ENCODE peak calls at places on chromosomes 12 and 14, in seven cellular contexts. S is cardiac fibroblast, D is HFFc6, T is AG10803, U is heart right ventricle, M is heart left ventricle, X is B cell. I is an unnamed sample.

GRCh38 chr12:130815028-130815741 is 23.9 kb downstream of the STX2 start:
- DNase-seq in U (no peak), D (no peak), X (no peak), T (no peak), M (no peak), S (no peak), I (no peak)

GRCh38 chr12:256958-257357 is 5.7 kb downstream of the SLC6A13 start:
- DNase-seq in S (no peak), U (no peak), M (no peak), T (no peak), D (no peak), X (no peak), I (no peak)

GRCh38 chr12:63913929-63914328 is 69.4 kb downstream of the SRGAP1 start:
- DNase-seq in M (no peak), X (no peak), D (no peak), S (no peak), U (no peak), T (no peak), I (no peak)

GRCh38 chr14:22065372-22065771 is 391.8 kb upstream of the OR4E1 start:
- DNase-seq in T (no peak), X (no peak), S (no peak), D (no peak), M (no peak), U (no peak), I (no peak)

GRCh38 chr12:93134175-93134574 is 205.1 kb upstream of the EEA1 start:
- DNase-seq in X (no peak), D (no peak), U (no peak), M (no peak), T (no peak), S (no peak), I (no peak)

GRCh38 chr12:95323204-95323603 is 105.6 kb downstream of the VEZT start:
- DNase-seq in D (no peak), X (no peak), T (no peak), U (no peak), S (no peak), M (no peak), I (no peak)

GRCh38 chr14:105857223-105857815 is 330.9 kb downstream of the TMEM121 start:
- DNase-seq in D (no peak), T (no peak), M (peak; percentile 20), X (no peak), U (peak; percentile 2), S (no peak), I (peak; percentile 0)

GRCh38 chr12:68319988-68320623 is 12.1 kb downstream of the MDM1 start:
- DNase-seq in S (peak; percentile 93), D (peak; percentile 81), X (no peak), M (peak; percentile 49), T (peak; percentile 70), U (peak; percentile 25), I (no peak)

GRCh38 chr12:1533205-1533601 is 61.2 kb downstream of the FBXL14 start:
- DNase-seq in U (no peak), D (peak; percentile 55), T (peak; percentile 56), M (no peak), S (peak; percentile 24), X (peak; percentile 44), I (peak; percentile 61)

GRCh38 chr12:62260733-62261683 is 804 bp downstream of the USP15 start:
- DNase-seq in X (peak; percentile 53), T (peak; percentile 30), M (peak; percentile 28), D (peak; percentile 26), S (peak; percentile 52), U (peak; percentile 17), I (peak; percentile 41)

GRCh38 chr14:88933203-88933602 is 108.8 kb downstream of the TTC8 start:
- DNase-seq in T (no peak), M (no peak), S (no peak), X (no peak), D (no peak), U (no peak), I (no peak)

GRCh38 chr12:111197545-111197944 is 171.3 kb downstream of the PHETA1 start:
- DNase-seq in U (no peak), X (no peak), M (no peak), D (no peak), S (no peak), T (no peak), I (no peak)

GRCh38 chr14:30990766-30991165 is 34.7 kb upstream of the AP4S1 start:
- DNase-seq in U (no peak), X (no peak), D (no peak), M (no peak), S (peak; percentile 14), T (peak; percentile 69), I (no peak)

GRCh38 chr12:67042697-67043131 is 226.4 kb upstream of the CAND1 start:
- DNase-seq in T (no peak), U (no peak), S (peak; percentile 3), D (no peak), M (no peak), X (no peak), I (no peak)

GRCh38 chr12:109773384-109774011 is 59.7 kb downstream of the TRPV4 start:
- DNase-seq in M (no peak), T (no peak), S (no peak), X (no peak), U (no peak), D (no peak), I (no peak)

GRCh38 chr14:61280526-61281185 is 482 bp downstream of the TMEM30B start:
- DNase-seq in M (peak; percentile 38), X (peak; percentile 68), T (peak; percentile 16), D (no peak), S (peak; percentile 16), U (peak; percentile 54), I (peak; percentile 69)
- TF ChIP-seq CTCF in M (peak; percentile 25), X (peak; percentile 47), T (no peak), D (no peak), S (no peak), U (peak; percentile 22), I (peak; percentile 30)

DNA sequence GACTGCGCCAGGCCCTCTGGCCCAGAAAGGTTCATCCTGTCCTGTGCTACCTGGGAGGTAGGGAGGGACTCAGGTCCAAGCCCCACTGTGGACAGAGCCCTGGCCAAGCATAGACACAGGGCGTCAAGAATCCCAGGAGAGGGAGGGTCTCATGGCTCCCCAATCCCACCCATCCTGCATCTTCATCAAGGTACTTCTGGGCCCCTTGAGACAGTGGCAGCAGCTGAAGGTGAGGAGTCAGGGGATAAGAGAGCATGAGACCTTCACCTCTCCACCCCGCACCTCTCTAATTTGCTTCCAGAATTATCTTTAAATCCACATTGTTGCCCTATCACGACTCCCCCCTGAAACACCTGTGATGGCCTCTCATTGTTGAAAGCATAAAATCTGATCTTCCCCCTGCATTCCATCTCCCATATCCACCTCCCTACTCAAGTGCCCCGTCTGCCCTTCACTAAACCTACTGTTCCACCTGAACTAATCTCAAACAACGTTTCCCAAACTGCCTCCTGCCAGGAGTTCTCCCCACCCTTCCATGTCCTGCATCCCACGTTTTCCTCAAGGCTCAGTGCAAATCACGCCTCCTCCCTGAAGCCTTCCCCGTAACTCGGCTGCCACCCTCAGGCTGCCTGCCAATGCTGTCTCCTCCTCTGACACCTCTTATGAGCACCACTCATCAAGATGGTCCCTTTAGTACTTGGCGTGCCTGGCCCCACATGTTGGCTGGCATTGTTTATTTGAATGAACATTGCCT is 27.1 kb downstream of the KRT18 start:
- DNase-seq in X (no peak), S (peak; percentile 36), U (no peak), T (peak; percentile 22), M (no peak), D (peak; percentile 68), I (no peak)
- TF ChIP-seq CTCF in X (no peak), S (peak; percentile 4), U (no peak), T (peak; percentile 20), M (no peak), D (peak; percentile 57), I (no peak)

GRCh38 chr14:33941727-33942126 is 9.1 kb downstream of the EGLN3 start:
- DNase-seq in U (no peak), D (no peak), X (no peak), M (no peak), T (no peak), S (no peak), I (no peak)
- TF ChIP-seq CTCF in U (no peak), D (no peak), X (no peak), M (no peak), T (no peak), S (no peak), I (no peak)

GRCh38 chr14:90726656-90727055 is 89.6 kb downstream of the TTC7B start:
- DNase-seq in T (peak; percentile 73), U (no peak), S (peak; percentile 54), D (peak; percentile 5), M (no peak), X (no peak), I (no peak)
- TF ChIP-seq CTCF in T (peak; percentile 43), U (no peak), S (no peak), D (no peak), M (no peak), X (no peak), I (no peak)

I was measured in GM13976.